ENCODE peak calls at places on chromosomes 4 and X, in four cellular contexts. One of them, this sample, is unnamed.

GRCh38 chr4:163932504-163932903 is 438.0 kb downstream of the TMA16 start:
- DNase-seq in NK-92 treated with Interleukin-12 subunit alpha and Interleukin-12 subunit beta, amount 100 ng/mL, for 24 hours: no peak
- DNase-seq in MCF 10A: no peak
- DNase-seq in GM03348: no peak
- DNase-seq in this sample: no peak

GRCh38 chrX:37995428-37995827 is 10.9 kb upstream of the SYTL5 start:
- DNase-seq in NK-92 treated with Interleukin-12 subunit alpha and Interleukin-12 subunit beta, amount 100 ng/mL, for 24 hours: no peak
- DNase-seq in MCF 10A: no peak
- DNase-seq in GM03348: no peak
- DNase-seq in this sample: no peak

GRCh38 chr4:151195801-151196200 is 81.2 kb upstream of the PRSS48 start:
- DNase-seq in NK-92 treated with Interleukin-12 subunit alpha and Interleukin-12 subunit beta, amount 100 ng/mL, for 24 hours: no peak
- DNase-seq in MCF 10A: peak; percentile 44
- DNase-seq in GM03348: peak; percentile 42
- DNase-seq in this sample: no peak

GRCh38 chr4:147851135-147851534 is 119.2 kb downstream of the ARHGAP10 start:
- DNase-seq in NK-92 treated with Interleukin-12 subunit alpha and Interleukin-12 subunit beta, amount 100 ng/mL, for 24 hours: no peak
- DNase-seq in MCF 10A: no peak
- DNase-seq in GM03348: no peak
- DNase-seq in this sample: no peak

GRCh38 chrX:10327651-10328050 is 170.9 kb downstream of the CLCN4 start:
- DNase-seq in NK-92 treated with Interleukin-12 subunit alpha and Interleukin-12 subunit beta, amount 100 ng/mL, for 24 hours: no peak
- DNase-seq in MCF 10A: peak; percentile 27
- DNase-seq in GM03348: no peak
- DNase-seq in this sample: peak; percentile 34

GRCh38 chr4:19266566-19266965 is 985.1 kb upstream of the SLIT2 start:
- DNase-seq in NK-92 treated with Interleukin-12 subunit alpha and Interleukin-12 subunit beta, amount 100 ng/mL, for 24 hours: no peak
- DNase-seq in MCF 10A: no peak
- DNase-seq in GM03348: peak; percentile 4
- DNase-seq in this sample: no peak

GRCh38 chrX:110210417-110211139 is 107.3 kb downstream of the AMMECR1 start:
- DNase-seq in NK-92 treated with Interleukin-12 subunit alpha and Interleukin-12 subunit beta, amount 100 ng/mL, for 24 hours: no peak
- DNase-seq in MCF 10A: peak; percentile 61
- DNase-seq in GM03348: peak; percentile 34
- DNase-seq in this sample: peak; percentile 40

GRCh38 chr4:54277691-54278090 is 48.6 kb downstream of the PDGFRA start:
- DNase-seq in NK-92 treated with Interleukin-12 subunit alpha and Interleukin-12 subunit beta, amount 100 ng/mL, for 24 hours: no peak
- DNase-seq in MCF 10A: peak; percentile 65
- DNase-seq in GM03348: peak; percentile 61
- DNase-seq in this sample: no peak

GRCh38 chrX:69366183-69366582 is 137.9 kb upstream of the NALF2 start:
- DNase-seq in NK-92 treated with Interleukin-12 subunit alpha and Interleukin-12 subunit beta, amount 100 ng/mL, for 24 hours: no peak
- DNase-seq in MCF 10A: no peak
- DNase-seq in GM03348: no peak
- DNase-seq in this sample: no peak

GRCh38 chrX:127649011-127649410 is 403.2 kb downstream of the ACTRT1 start:
- DNase-seq in NK-92 treated with Interleukin-12 subunit alpha and Interleukin-12 subunit beta, amount 100 ng/mL, for 24 hours: no peak
- DNase-seq in MCF 10A: no peak
- DNase-seq in GM03348: no peak
- DNase-seq in this sample: no peak

GRCh38 chr4:20195071-20195885 is 56.4 kb upstream of the SLIT2 start:
- DNase-seq in NK-92 treated with Interleukin-12 subunit alpha and Interleukin-12 subunit beta, amount 100 ng/mL, for 24 hours: no peak
- DNase-seq in MCF 10A: peak; percentile 31
- DNase-seq in GM03348: peak; percentile 55
- DNase-seq in this sample: no peak

GRCh38 chrX:103640401-103641155 is 11.8 kb downstream of the TCEAL1 start:
- DNase-seq in NK-92 treated with Interleukin-12 subunit alpha and Interleukin-12 subunit beta, amount 100 ng/mL, for 24 hours: no peak
- DNase-seq in MCF 10A: no peak
- DNase-seq in GM03348: no peak
- DNase-seq in this sample: no peak

GRCh38 chrX:56782791-56783449 is 53.9 kb downstream of the NBDY start:
- DNase-seq in NK-92 treated with Interleukin-12 subunit alpha and Interleukin-12 subunit beta, amount 100 ng/mL, for 24 hours: no peak
- DNase-seq in MCF 10A: no peak
- DNase-seq in GM03348: no peak
- DNase-seq in this sample: no peak

GRCh38 chrX:102964941-102965340 is 27.9 kb downstream of the RAB40AL start:
- DNase-seq in NK-92 treated with Interleukin-12 subunit alpha and Interleukin-12 subunit beta, amount 100 ng/mL, for 24 hours: no peak
- DNase-seq in MCF 10A: no peak
- DNase-seq in GM03348: no peak
- DNase-seq in this sample: no peak

GRCh38 chr4:7210818-7211217 is 18.5 kb downstream of the SORCS2 start:
- DNase-seq in NK-92 treated with Interleukin-12 subunit alpha and Interleukin-12 subunit beta, amount 100 ng/mL, for 24 hours: no peak
- DNase-seq in MCF 10A: peak; percentile 68
- DNase-seq in GM03348: peak; percentile 91
- DNase-seq in this sample: no peak

GRCh38 chr4:2494992-2495391 is 26.1 kb downstream of the RNF4 start:
- DNase-seq in NK-92 treated with Interleukin-12 subunit alpha and Interleukin-12 subunit beta, amount 100 ng/mL, for 24 hours: no peak
- DNase-seq in MCF 10A: no peak
- DNase-seq in GM03348: no peak
- DNase-seq in this sample: no peak

GRCh38 chr4:39883645-39884044 is 94.1 kb downstream of the PDS5A start:
- DNase-seq in NK-92 treated with Interleukin-12 subunit alpha and Interleukin-12 subunit beta, amount 100 ng/mL, for 24 hours: no peak
- DNase-seq in MCF 10A: no peak
- DNase-seq in GM03348: no peak
- DNase-seq in this sample: no peak

GRCh38 chrX:29560065-29560464 is 655.3 kb upstream of the MAGEB2 start:
- DNase-seq in NK-92 treated with Interleukin-12 subunit alpha and Interleukin-12 subunit beta, amount 100 ng/mL, for 24 hours: no peak
- DNase-seq in MCF 10A: no peak
- DNase-seq in GM03348: no peak
- DNase-seq in this sample: no peak

GRCh38 chrX:65528705-65529340 is 5.8 kb downstream of the LAS1L start:
- DNase-seq in NK-92 treated with Interleukin-12 subunit alpha and Interleukin-12 subunit beta, amount 100 ng/mL, for 24 hours: no peak
- DNase-seq in MCF 10A: peak; percentile 40
- DNase-seq in GM03348: peak; percentile 62
- DNase-seq in this sample: no peak